ENCODE peak calls at places on chromosomes 3 and 15, in six cellular contexts. P, F, A, N, Y and M are unnamed samples.
A peak's percentile ranks its signal among the peaks of the same experiment; 100 is the strongest.

GRCh38 chr3:40452562-40452875 is 4.6 kb upstream of the RPL14 start:
- DNase-seq in Y (no peak), A (no peak), N (no peak), P (no peak), F (no peak), M (no peak)

GRCh38 chr3:27943106-27943505 is 221.0 kb upstream of the EOMES start:
- DNase-seq in Y (no peak), P (no peak), F (peak; percentile 28), N (no peak), A (no peak), M (peak; percentile 43)

GRCh38 chr3:12947504-12948369 is 106.4 kb upstream of the RPL32 start:
- DNase-seq in Y (no peak), A (no peak), F (no peak), N (no peak), P (no peak), M (no peak)

GRCh38 chr15:97521894-97522293 is 438.6 kb upstream of the ARRDC4 start:
- DNase-seq in A (no peak), F (no peak), Y (no peak), N (peak; percentile 68), P (no peak), M (peak; percentile 41)

GRCh38 chr15:83443076-83443847 is 3.9 kb upstream of the SH3GL3 start:
- DNase-seq in Y (no peak), N (no peak), P (no peak), F (no peak), A (no peak), M (no peak)

GRCh38 chr3:44001072-44001471 is 240.6 kb upstream of the TOPAZ1 start:
- DNase-seq in F (no peak), P (no peak), N (no peak), Y (no peak), A (no peak), M (no peak)

GRCh38 chr3:134829716-134830115 is 34.7 kb downstream of the EPHB1 start:
- DNase-seq in F (no peak), P (no peak), Y (no peak), A (peak; percentile 53), N (no peak), M (no peak)

GRCh38 chr15:86059851-86060250 is 19.8 kb upstream of the AGBL1 start:
- DNase-seq in A (no peak), P (no peak), F (no peak), N (no peak), Y (no peak), M (no peak)

GRCh38 chr3:94167796-94168195 is 104.9 kb downstream of the NSUN3 start:
- DNase-seq in P (no peak), Y (no peak), F (no peak), A (no peak), N (no peak), M (no peak)

GRCh38 chr3:76370749-76371148 is 585.4 kb upstream of the ZNF717 start:
- DNase-seq in A (no peak), P (no peak), F (peak; percentile 12), N (no peak), Y (no peak), M (no peak)

GRCh38 chr15:79598639-79599038 is 166.5 kb downstream of the MINAR1 start:
- DNase-seq in N (no peak), Y (no peak), F (no peak), P (no peak), A (no peak), M (no peak)

GRCh38 chr15:57861039-57861638 is 154.6 kb downstream of the POLR2M start:
- DNase-seq in N (peak; percentile 29), F (peak; percentile 75), P (no peak), A (no peak), Y (peak; percentile 43), M (peak; percentile 83)

GRCh38 chr3:149632225-149632624 is 25.6 kb downstream of the WWTR1 start:
- DNase-seq in F (no peak), P (no peak), N (no peak), Y (no peak), A (no peak), M (no peak)

GRCh38 chr15:71189723-71190122 is 74.5 kb downstream of the THSD4 start:
- DNase-seq in P (no peak), Y (no peak), A (no peak), N (no peak), F (no peak), M (no peak)

GRCh38 chr3:37968784-37969600 is 21.6 kb upstream of the VILL start:
- DNase-seq in A (no peak), N (no peak), F (no peak), Y (no peak), P (no peak), M (no peak)

GRCh38 chr15:59532770-59533379 is 78.7 kb upstream of the GCNT3 start:
- DNase-seq in F (peak; percentile 82), P (no peak), Y (peak; percentile 70), A (no peak), N (no peak), M (peak; percentile 86)

GRCh38 chr3:128054363-128054762 is 2.1 kb downstream of the SEC61A1 start:
- DNase-seq in N (no peak), F (no peak), Y (no peak), A (no peak), P (no peak), M (no peak)

GRCh38 chr3:150303776-150304175 is 104.3 kb upstream of the TSC22D2 start:
- DNase-seq in N (no peak), A (no peak), F (peak; percentile 31), Y (no peak), P (no peak), M (peak; percentile 50)

GRCh38 chr3:153734777-153735551 is 386.2 kb upstream of the ARHGEF26 start:
- DNase-seq in Y (no peak), A (no peak), P (no peak), N (no peak), F (no peak), M (no peak)